ENCODE peak calls at places on chromosomes 2 and 18, in five cellular contexts. Q is SK-N-SH, N is OCI-LY7, X is adrenal gland, U is DND-41. M is an unnamed sample.

GRCh38 chr2:20403693-20404381 is 43.0 kb upstream of the RHOB start:
- DNase-seq in Q (no peak), N (no peak), X (no peak), U (no peak), M (no peak)

GRCh38 chr2:235051436-235052260 is 99.8 kb downstream of the SH3BP4 start:
- DNase-seq in Q (no peak), N (no peak), X (no peak), U (no peak), M (no peak)

GRCh38 chr2:64462171-64462570 is 8.2 kb downstream of the LGALSL start:
- DNase-seq in Q (no peak), N (no peak), X (no peak), U (no peak), M (peak; percentile 75)

GRCh38 chr18:74515620-74516231 is 18.6 kb upstream of the CNDP1 start:
- DNase-seq in Q (no peak), N (no peak), X (no peak), U (no peak), M (no peak)

GRCh38 chr2:128169497-128169896 is 78.5 kb downstream of the UGGT1 start:
- DNase-seq in Q (no peak), N (no peak), X (no peak), U (no peak), M (no peak)

GRCh38 chr2:81436256-81436655 is 1131.7 kb upstream of the LRRTM1 start:
- DNase-seq in Q (no peak), N (no peak), X (no peak), U (no peak), M (peak; percentile 10)

GRCh38 chr18:71471963-71472725 is 1072.0 kb downstream of the CBLN2 start:
- DNase-seq in Q (no peak), N (no peak), X (no peak), U (no peak), M (no peak)

GRCh38 chr2:72676341-72677025 is 149.3 kb downstream of the EXOC6B start:
- DNase-seq in Q (no peak), N (no peak), X (no peak), U (no peak), M (no peak)

GRCh38 chr18:45588284-45588683 is 27.0 kb upstream of the SLC14A2 start:
- DNase-seq in Q (no peak), N (no peak), X (no peak), U (no peak), M (no peak)

GRCh38 chr2:96090181-96090500 is 26.2 kb downstream of the ADRA2B start:
- DNase-seq in Q (no peak), N (no peak), X (peak; percentile 7), U (no peak), M (no peak)

GRCh38 chr18:23779696-23780303 is 90.5 kb downstream of the LAMA3 start:
- DNase-seq in Q (no peak), N (no peak), X (no peak), U (no peak), M (peak; percentile 17)

GRCh38 chr2:46229134-46230063 is 67.8 kb upstream of the EPAS1 start:
- DNase-seq in Q (no peak), N (no peak), X (no peak), U (no peak), M (no peak)

GRCh38 chr2:66509326-66509811 is 74.4 kb downstream of the MEIS1 start:
- DNase-seq in Q (no peak), N (no peak), X (no peak), U (no peak), M (peak; percentile 43)

DNA sequence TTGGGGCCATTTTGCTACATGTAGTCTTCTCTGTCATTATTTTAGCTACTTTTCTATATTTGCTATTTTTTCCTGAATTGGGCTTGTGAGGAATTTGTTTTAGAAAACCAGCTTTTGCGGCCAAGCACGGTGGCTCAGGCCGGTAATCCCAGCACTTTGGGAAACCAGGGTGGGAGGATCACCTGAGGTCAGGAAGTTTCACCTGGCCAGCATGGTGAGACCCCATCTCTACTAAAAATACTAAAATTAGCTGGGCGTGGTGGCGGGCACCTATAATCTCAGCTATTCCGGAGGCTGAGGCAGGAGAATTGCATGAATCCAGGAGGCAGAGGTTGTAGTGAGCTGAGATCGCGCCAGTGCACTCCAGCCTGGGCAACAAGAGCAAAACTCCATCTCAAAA is 4.7 kb downstream of the SEPTIN2 start:
- DNase-seq in Q (no peak), N (no peak), X (no peak), U (no peak), M (no peak)
- H3K4me3 ChIP-seq in Q (peak overlapping the region; percentile 88), N (no peak overlapping the region), X (no peak overlapping the region), U (no peak overlapping the region), M (no peak overlapping the region)

GRCh38 chr2:23420091-23420839 is 35.3 kb downstream of the KLHL29 start:
- DNase-seq in Q (peak; percentile 38), N (no peak), X (no peak), U (no peak), M (no peak)
- H3K4me1 ChIP-seq in Q (peaks cover 12% of the 10 kb centered on the region), N (no peaks in the 10 kb centered on the region), X (no peaks in the 10 kb centered on the region), U (no peaks in the 10 kb centered on the region), M (no peaks in the 10 kb centered on the region)

GRCh38 chr2:121755237-121756111 is at the start of gene TSN:
- DNase-seq in Q (peak; percentile 95), N (peak; percentile 99), X (peak; percentile 97), U (peak; percentile 98), M (peak; percentile 99)
- H3K4me3 ChIP-seq in Q (peak within 1 kb of the TSS; percentile 100), N (peak within 1 kb of the TSS; percentile 99), X (peak within 1 kb of the TSS; percentile 60), U (peak within 1 kb of the TSS; percentile 79), M (peak within 1 kb of the TSS; percentile 89)

DNA sequence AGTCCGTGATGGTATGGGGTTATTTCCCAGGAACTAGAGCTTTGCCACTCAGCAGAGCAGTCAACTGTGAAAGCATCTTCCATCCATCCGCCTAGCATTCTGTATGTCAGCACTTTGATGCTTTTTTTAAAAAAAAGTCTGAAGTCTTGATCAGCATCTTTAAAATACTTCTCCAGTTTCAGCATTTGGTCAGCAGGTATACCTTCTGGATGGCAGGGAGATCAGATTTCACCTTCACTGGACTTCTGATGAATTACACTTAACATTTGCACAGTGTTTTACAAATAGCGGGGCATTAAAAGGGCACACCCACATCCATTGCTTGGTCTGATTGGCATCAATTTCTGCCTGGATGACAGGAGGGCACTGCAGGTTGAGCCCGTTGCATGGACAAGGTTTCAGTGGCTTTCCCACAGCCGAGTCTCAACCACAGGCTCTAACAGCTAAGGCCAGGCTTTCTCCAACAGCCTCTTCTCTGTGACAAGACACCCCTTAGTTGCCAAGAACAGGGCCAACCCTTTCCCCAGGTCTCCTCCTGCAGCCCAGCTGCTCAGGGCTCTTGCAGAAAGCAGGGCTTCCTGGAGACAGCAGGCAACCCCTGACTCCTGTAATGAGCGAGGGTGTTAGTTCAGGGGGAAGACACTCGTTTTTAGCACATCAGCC is 54.1 kb downstream of the EMILIN2 start:
- DNase-seq in Q (no peak), N (no peak), X (no peak), U (no peak), M (no peak)
- H3K4me1 ChIP-seq in Q (peaks cover 7% of the 10 kb centered on the region), N (peaks cover 10% of the 10 kb centered on the region), X (no peaks in the 10 kb centered on the region), U (peaks cover 6% of the 10 kb centered on the region), M (no peaks in the 10 kb centered on the region)

GRCh38 chr18:10927980-10928605 is 221.3 kb downstream of the PIEZO2 start:
- DNase-seq in Q (no peak), N (peak; percentile 40), X (no peak), U (no peak), M (no peak)

GRCh38 chr18:10928971-10929373 is 220.4 kb downstream of the PIEZO2 start:
- DNase-seq in Q (no peak), N (peak; percentile 16), X (no peak), U (no peak), M (no peak)

GRCh38 chr18:10926565-10927194 is 222.7 kb downstream of the PIEZO2 start:
- DNase-seq in Q (no peak), N (no peak), X (no peak), U (no peak), M (no peak)

GRCh38 chr18:10930078-10930477 is 219.3 kb downstream of the PIEZO2 start:
- DNase-seq in Q (no peak), N (no peak), X (no peak), U (no peak), M (no peak)

DNA sequence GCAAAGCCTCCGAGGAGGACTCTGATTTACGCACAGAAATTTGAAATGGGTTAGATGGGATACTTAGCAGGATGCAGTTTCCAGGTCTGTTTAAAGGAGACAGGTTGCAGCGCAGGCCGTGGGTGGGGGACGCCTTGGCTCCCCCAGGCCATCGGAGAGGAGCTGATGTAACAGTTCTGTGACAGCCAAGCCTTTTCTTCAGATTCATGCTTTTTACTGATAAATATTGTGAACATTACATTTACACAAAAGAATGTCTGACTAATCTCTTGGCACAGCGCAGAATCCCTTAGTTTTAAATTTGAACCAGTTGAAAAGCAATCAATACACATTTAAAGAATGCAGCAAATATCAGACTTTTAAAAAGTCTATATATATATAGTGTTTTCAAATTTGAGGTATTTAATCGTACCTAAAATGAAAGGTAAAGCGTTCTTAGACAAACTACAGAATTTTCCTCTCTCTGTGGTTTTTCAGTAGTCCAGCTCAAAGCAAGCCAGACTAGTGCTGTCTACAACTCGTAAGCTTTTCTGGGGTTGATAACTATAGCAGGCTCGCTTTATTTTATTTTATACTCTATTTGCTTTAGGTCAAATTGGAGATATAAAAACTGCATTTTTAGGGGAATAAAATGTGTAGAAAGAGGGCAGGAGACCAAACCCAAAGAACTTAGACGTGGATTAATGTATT is 221.9 kb downstream of the PIEZO2 start:
- DNase-seq in Q (no peak), N (no peak), X (no peak), U (no peak), M (no peak)
- H3K4me3 ChIP-seq in Q (peak overlapping the region; percentile 24), N (peak overlapping the region; percentile 11), X (no peak overlapping the region), U (no peak overlapping the region), M (no peak overlapping the region)

GRCh38 chr2:125796784-125797183 is 859.2 kb upstream of the GYPC start:
- DNase-seq in Q (no peak), N (no peak), X (no peak), U (no peak), M (no peak)
- H3K4me1 ChIP-seq in Q (no peaks in the 10 kb centered on the region), N (no peaks in the 10 kb centered on the region), X (no peaks in the 10 kb centered on the region), U (no peaks in the 10 kb centered on the region), M (no peaks in the 10 kb centered on the region)

DNA sequence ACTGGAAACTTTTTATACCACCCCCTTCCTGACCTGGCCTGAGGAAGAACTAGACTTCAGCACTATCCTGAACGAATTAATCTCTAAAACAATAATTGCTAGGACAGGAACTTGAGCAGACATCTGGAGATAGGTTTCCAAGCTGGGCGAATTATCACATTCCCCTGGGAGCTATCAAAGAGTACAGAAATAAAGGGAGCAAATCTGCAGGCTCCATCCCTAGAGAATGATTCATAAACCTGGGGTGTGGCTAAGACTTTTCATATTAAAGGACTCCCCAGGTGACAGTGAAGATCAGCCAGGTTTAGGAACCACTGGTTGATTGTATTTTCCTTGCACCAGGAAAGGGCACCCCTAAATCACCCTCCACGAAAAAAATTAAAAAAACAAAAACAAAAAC is 105.6 kb upstream of the NOL4 start:
- DNase-seq in Q (no peak), N (no peak), X (no peak), U (no peak), M (no peak)
- H3K4me3 ChIP-seq in Q (no peak overlapping the region), N (no peak overlapping the region), X (no peak overlapping the region), U (no peak overlapping the region), M (no peak overlapping the region)

GRCh38 chr2:172086349-172087190 is 1.3 kb downstream of the DLX1 start:
- DNase-seq in Q (peak; percentile 52), N (peak; percentile 24), X (no peak), U (no peak), M (peak; percentile 37)
- H3K4me1 ChIP-seq in Q (peaks cover 18% of the 10 kb centered on the region), N (peaks cover 6% of the 10 kb centered on the region), X (peaks cover 16% of the 10 kb centered on the region), U (peaks cover 20% of the 10 kb centered on the region), M (peaks cover 18% of the 10 kb centered on the region)